ENCODE peak calls at places on chromosome 22, in nine cellular contexts. N is stimulated activated CD8-positive, alpha-beta memory T cell treated with anti-CD3 and anti-CD28 coated beads, Interleukin-4, amount 100 ng/mL, for 1 hour; A is frontal cortex; P is stimulated activated naive CD4-positive, alpha-beta T cell; C is NCI-H774; I is activated naive CD4-positive, alpha-beta T cell treated with anti-CD3 and anti-CD28 coated beads, Interleukin-2, amount 50 U/mL, for 72 hours; X is mesenchymal stem cell; V is progenitor cell of endocrine pancreas; T is Ammon's horn. K is an unnamed sample.

GRCh38 chr22:36913431-36914382 is at the start of gene CSF2RB:
- DNase-seq in C (no peak), T (peak), P (no peak), I (no peak), A (no peak), X (no peak), V (no peak), N (no peak), K (peak)

GRCh38 chr22:41247703-41248102 is 7.0 kb upstream of the CHADL start:
- DNase-seq in I (no peak), T (no peak), V (no peak), N (no peak), X (no peak), A (no peak), P (no peak), C (no peak), K (no peak)

GRCh38 chr22:42639541-42640241 is 710 bp downstream of the ATP5MGL start:
- DNase-seq in N (no peak), C (no peak), V (no peak), P (no peak), I (no peak), T (no peak), X (peak), A (no peak), K (peak)

GRCh38 chr22:25076281-25076680 is 123.4 kb upstream of the CRYBB3 start:
- DNase-seq in N (no peak), I (peak), P (no peak), V (no peak), C (no peak), A (no peak), X (no peak), T (no peak), K (no peak)

GRCh38 chr22:33404723-33405122 is 346.5 kb upstream of the SYN3 start:
- DNase-seq in C (no peak), V (no peak), I (no peak), A (no peak), N (no peak), T (no peak), X (no peak), P (no peak), K (no peak)

GRCh38 chr22:25903294-25903693 is 161.3 kb downstream of the MYO18B start:
- DNase-seq in V (no peak), X (no peak), I (peak), C (no peak), N (no peak), P (no peak), T (no peak), A (no peak), K (no peak)

GRCh38 chr22:43540570-43540969 is 128.8 kb downstream of the MPPED1 start:
- DNase-seq in N (no peak), T (no peak), P (no peak), I (no peak), X (no peak), C (no peak), V (no peak), A (no peak), K (no peak)

GRCh38 chr22:20646377-20646776 is 127.5 kb upstream of the SERPIND1 start:
- DNase-seq in N (no peak), A (no peak), X (no peak), T (no peak), P (no peak), C (no peak), I (no peak), V (no peak), K (peak)

GRCh38 chr22:43159484-43160178 is 8.3 kb downstream of the TSPO start:
- DNase-seq in P (no peak), T (no peak), A (no peak), N (no peak), C (no peak), I (no peak), X (peak), V (no peak), K (peak)

GRCh38 chr22:20624161-20624616 is 116.8 kb downstream of the MED15 start:
- DNase-seq in I (peak), A (no peak), V (no peak), C (no peak), T (no peak), X (peak), P (no peak), N (no peak), K (peak)

GRCh38 chr22:49088801-49089791 is 738.6 kb downstream of the BRD1 start:
- DNase-seq in P (no peak), I (no peak), V (no peak), C (no peak), N (no peak), X (no peak), T (no peak), A (no peak), K (peak)

GRCh38 chr22:23218867-23219251 is 38.5 kb downstream of the BCR start:
- DNase-seq in X (peak), P (no peak), C (peak), V (peak), I (no peak), A (no peak), N (no peak), T (no peak), K (no peak)

GRCh38 chr22:37356922-37357321 is 70.4 kb downstream of the ELFN2 start:
- DNase-seq in A (no peak), P (no peak), T (no peak), N (no peak), C (no peak), V (no peak), I (no peak), X (no peak), K (no peak)

GRCh38 chr22:27107824-27108223 is 450.4 kb downstream of the MIAT start:
- DNase-seq in N (no peak), I (no peak), X (peak), T (peak), V (no peak), C (no peak), A (no peak), P (no peak), K (peak)

GRCh38 chr22:45101828-45102227 is 61.9 kb upstream of the NUP50 start:
- DNase-seq in N (no peak), T (peak), V (no peak), I (peak), P (no peak), A (peak), X (peak), C (peak), K (peak)

GRCh38 chr22:19419086-19419463 is 12.5 kb downstream of the HIRA start:
- DNase-seq in V (no peak), I (no peak), N (no peak), T (no peak), C (no peak), A (no peak), P (no peak), X (no peak), K (no peak)

GRCh38 chr22:26579331-26579886 is 10.5 kb downstream of the TPST2 start:
- DNase-seq in V (no peak), A (no peak), I (peak), N (no peak), C (no peak), T (peak), X (no peak), P (peak), K (no peak)

GRCh38 chr22:49204599-49205214 is 623.0 kb downstream of the BRD1 start:
- DNase-seq in I (no peak), A (no peak), X (no peak), T (no peak), P (no peak), N (no peak), C (no peak), V (no peak), K (peak)

GRCh38 chr22:45885171-45885840 is 91.7 kb downstream of the WNT7B start:
- DNase-seq in I (no peak), P (no peak), T (no peak), N (no peak), V (no peak), X (no peak), A (no peak), C (no peak), K (peak)

GRCh38 chr22:27133951-27134664 is 476.7 kb downstream of the MIAT start:
- DNase-seq in I (peak), T (no peak), N (no peak), C (no peak), X (peak), P (no peak), V (no peak), A (no peak), K (peak)

GRCh38 chr22:42680648-42681047 is 31.5 kb upstream of the CYB5R3 start:
- DNase-seq in V (no peak), N (no peak), T (no peak), P (no peak), C (no peak), I (no peak), X (peak), A (no peak), K (peak)

GRCh38 chr22:31081963-31082605 is 966 bp downstream of the SMTN start:
- DNase-seq in T (no peak), I (no peak), P (no peak), V (no peak), N (no peak), C (no peak), A (no peak), X (peak), K (peak)

GRCh38 chr22:20429254-20430100 is 8.1 kb downstream of the SCARF2 start:
- DNase-seq in T (no peak), N (peak), I (peak), A (peak), X (no peak), P (peak), V (no peak), C (no peak), K (peak)

K was measured in osteoblast.